ENCODE peak calls at places on chromosomes 16 and 17, in six cellular contexts. One of them, this sample, is unnamed.

GRCh38 chr16:86930663-86931062 is 352.3 kb downstream of the FOXL1 start:
- DNase-seq in AG04450: no peak
- DNase-seq in naive thymus-derived CD4-positive, alpha-beta T cell: no peak
- DNase-seq in endodermal cell: no peak
- DNase-seq in esophagus squamous epithelium: no peak
- DNase-seq in dorsolateral prefrontal cortex: no peak
- DNase-seq in this sample: no peak

GRCh38 chr17:15220785-15221184 is 44.3 kb downstream of the PMP22 start:
- DNase-seq in endodermal cell: no peak
- DNase-seq in naive thymus-derived CD4-positive, alpha-beta T cell: no peak
- DNase-seq in dorsolateral prefrontal cortex: no peak
- DNase-seq in esophagus squamous epithelium: no peak
- DNase-seq in AG04450: no peak
- DNase-seq in this sample: no peak

GRCh38 chr16:72467157-72467759 is 295.3 kb upstream of the PMFBP1 start:
- DNase-seq in AG04450: peak
- DNase-seq in naive thymus-derived CD4-positive, alpha-beta T cell: no peak
- DNase-seq in dorsolateral prefrontal cortex: no peak
- DNase-seq in endodermal cell: peak
- DNase-seq in esophagus squamous epithelium: no peak
- DNase-seq in this sample: no peak

GRCh38 chr16:29899516-29900101 is at the start of gene SEZ6L2:
- DNase-seq in esophagus squamous epithelium: no peak
- DNase-seq in endodermal cell: peak
- DNase-seq in AG04450: peak
- DNase-seq in naive thymus-derived CD4-positive, alpha-beta T cell: no peak
- DNase-seq in dorsolateral prefrontal cortex: peak
- DNase-seq in this sample: peak

GRCh38 chr17:48499248-48499647 is 31.6 kb downstream of the HOXB1 start:
- DNase-seq in endodermal cell: no peak
- DNase-seq in esophagus squamous epithelium: no peak
- DNase-seq in dorsolateral prefrontal cortex: no peak
- DNase-seq in naive thymus-derived CD4-positive, alpha-beta T cell: no peak
- DNase-seq in AG04450: no peak
- DNase-seq in this sample: no peak

GRCh38 chr16:14128097-14128496 is 57.0 kb downstream of the MRTFB start:
- DNase-seq in naive thymus-derived CD4-positive, alpha-beta T cell: no peak
- DNase-seq in endodermal cell: no peak
- DNase-seq in dorsolateral prefrontal cortex: no peak
- DNase-seq in esophagus squamous epithelium: no peak
- DNase-seq in AG04450: no peak
- DNase-seq in this sample: no peak

GRCh38 chr17:39753514-39754160 is 15.9 kb downstream of the GRB7 start:
- DNase-seq in esophagus squamous epithelium: no peak
- DNase-seq in endodermal cell: peak
- DNase-seq in dorsolateral prefrontal cortex: no peak
- DNase-seq in naive thymus-derived CD4-positive, alpha-beta T cell: no peak
- DNase-seq in AG04450: no peak
- DNase-seq in this sample: no peak

GRCh38 chr17:82900741-82901140 is 60.9 kb upstream of the ZNF750 start:
- DNase-seq in naive thymus-derived CD4-positive, alpha-beta T cell: no peak
- DNase-seq in esophagus squamous epithelium: no peak
- DNase-seq in endodermal cell: no peak
- DNase-seq in dorsolateral prefrontal cortex: no peak
- DNase-seq in AG04450: no peak
- DNase-seq in this sample: no peak

GRCh38 chr16:51971184-51971583 is 575.8 kb downstream of the TOX3 start:
- DNase-seq in AG04450: no peak
- DNase-seq in endodermal cell: peak
- DNase-seq in esophagus squamous epithelium: no peak
- DNase-seq in naive thymus-derived CD4-positive, alpha-beta T cell: no peak
- DNase-seq in dorsolateral prefrontal cortex: no peak
- DNase-seq in this sample: no peak

GRCh38 chr16:63904182-63904581 is 1217.7 kb downstream of the CDH11 start:
- DNase-seq in naive thymus-derived CD4-positive, alpha-beta T cell: no peak
- DNase-seq in AG04450: no peak
- DNase-seq in esophagus squamous epithelium: no peak
- DNase-seq in dorsolateral prefrontal cortex: no peak
- DNase-seq in endodermal cell: no peak
- DNase-seq in this sample: no peak

GRCh38 chr16:53291757-53292392 is 142.4 kb upstream of the RBL2 start:
- DNase-seq in esophagus squamous epithelium: no peak
- DNase-seq in AG04450: no peak
- DNase-seq in naive thymus-derived CD4-positive, alpha-beta T cell: no peak
- DNase-seq in endodermal cell: no peak
- DNase-seq in dorsolateral prefrontal cortex: no peak
- DNase-seq in this sample: no peak

GRCh38 chr16:66948034-66948821 is 12.8 kb upstream of the CES3 start:
- DNase-seq in endodermal cell: peak
- DNase-seq in dorsolateral prefrontal cortex: no peak
- DNase-seq in AG04450: no peak
- DNase-seq in naive thymus-derived CD4-positive, alpha-beta T cell: no peak
- DNase-seq in esophagus squamous epithelium: no peak
- DNase-seq in this sample: no peak
- H3K4me3 ChIP-seq in endodermal cell: no peak
- H3K4me3 ChIP-seq in dorsolateral prefrontal cortex: peak
- H3K4me3 ChIP-seq in AG04450: peak
- H3K4me3 ChIP-seq in naive thymus-derived CD4-positive, alpha-beta T cell: peak
- H3K4me3 ChIP-seq in esophagus squamous epithelium: peak
- H3K4me3 ChIP-seq in this sample: peak

DNA sequence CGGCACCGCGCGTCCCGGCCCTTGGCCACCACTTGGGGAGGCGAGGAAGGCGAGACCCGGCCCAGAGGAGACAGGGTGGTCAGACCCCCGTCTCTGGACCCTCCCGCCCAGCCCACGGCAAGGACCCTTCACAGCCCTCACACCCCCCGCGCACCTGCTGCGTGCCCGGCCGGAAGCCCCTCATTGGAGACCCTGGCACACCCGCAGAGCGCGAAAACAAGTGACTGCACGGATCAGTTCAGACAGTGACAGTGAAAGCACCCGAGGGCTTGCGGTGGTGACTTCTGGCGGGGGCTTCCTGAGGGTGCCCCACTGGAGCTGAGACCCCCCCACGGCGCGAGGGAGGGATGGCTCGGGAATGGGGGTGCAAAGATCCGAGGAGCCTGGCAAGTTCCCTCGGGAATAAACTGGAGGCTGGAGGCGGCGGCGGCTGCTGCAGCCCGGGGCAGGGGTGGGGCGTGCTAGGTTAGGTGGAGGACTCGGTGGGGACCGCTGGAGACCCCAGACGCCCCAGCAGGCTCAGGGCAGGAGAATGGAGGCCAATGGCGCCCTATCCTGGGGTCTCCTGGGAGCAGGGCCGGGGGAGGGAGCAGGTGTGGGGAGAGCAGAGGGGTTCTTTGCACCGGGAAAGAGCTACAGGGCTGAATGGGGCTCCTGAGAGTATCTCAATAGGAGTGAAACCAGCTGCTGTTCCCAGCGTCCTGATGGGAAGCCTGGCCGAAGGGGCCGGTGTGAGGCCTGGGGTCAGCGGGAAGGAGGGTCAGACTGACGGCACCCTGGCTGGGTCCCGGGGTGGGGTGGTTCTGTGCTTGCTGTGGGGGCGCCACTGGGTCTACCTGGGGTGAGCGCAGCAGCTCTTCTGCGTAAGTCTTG is 824 bp upstream of the FBXL16 start:
- DNase-seq in AG04450: no peak
- DNase-seq in naive thymus-derived CD4-positive, alpha-beta T cell: no peak
- DNase-seq in dorsolateral prefrontal cortex: no peak
- DNase-seq in esophagus squamous epithelium: no peak
- DNase-seq in endodermal cell: peak
- DNase-seq in this sample: no peak
- H3K4me3 ChIP-seq in AG04450: no peak
- H3K4me3 ChIP-seq in naive thymus-derived CD4-positive, alpha-beta T cell: no peak
- H3K4me3 ChIP-seq in dorsolateral prefrontal cortex: peak
- H3K4me3 ChIP-seq in esophagus squamous epithelium: no peak
- H3K4me3 ChIP-seq in endodermal cell: no peak
- H3K4me3 ChIP-seq in this sample: peak

DNA sequence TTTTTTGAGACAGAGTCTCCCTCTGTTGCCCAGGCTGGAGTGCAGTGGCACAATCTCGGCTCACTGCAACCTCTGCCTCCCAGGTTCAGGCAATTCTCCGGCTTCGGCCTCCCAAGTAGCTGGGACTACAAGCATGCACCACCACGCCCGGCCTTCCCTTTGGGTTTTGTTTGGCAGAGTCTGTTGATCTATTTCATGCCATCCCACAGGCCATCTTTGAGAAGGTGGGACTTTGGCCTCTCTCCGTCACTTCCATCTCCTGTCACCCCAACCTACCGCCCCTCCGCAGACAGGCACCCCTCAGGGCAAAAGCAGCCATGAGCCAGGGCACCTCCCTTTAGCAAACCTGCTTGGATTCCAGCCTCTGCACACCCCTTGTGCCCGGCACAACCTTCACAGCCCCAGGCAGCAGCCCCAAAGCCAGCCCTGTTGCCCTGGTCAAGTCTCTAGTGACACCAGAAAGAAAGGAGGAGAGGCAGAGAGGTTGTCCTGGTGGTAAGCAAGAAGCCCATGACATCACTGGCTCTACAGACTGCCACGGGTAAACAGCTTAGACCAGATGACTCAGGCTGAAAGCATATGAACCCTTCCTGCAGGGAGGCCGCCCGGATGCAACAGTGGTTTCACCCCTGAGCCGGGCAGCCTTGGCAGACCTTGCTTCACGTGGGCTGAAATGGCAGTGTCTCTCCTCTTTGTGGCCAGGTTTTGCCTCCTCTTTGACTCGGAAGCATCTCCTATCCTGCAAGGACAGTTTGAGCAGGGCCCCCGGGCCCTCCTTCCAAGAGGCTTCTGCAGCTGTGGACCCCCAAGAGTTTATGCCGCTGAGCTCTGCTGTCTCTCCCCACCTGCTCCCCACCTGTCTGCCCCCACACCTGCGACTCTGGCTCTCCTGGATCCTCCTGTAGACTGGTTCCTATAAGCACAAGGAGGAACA is 8.1 kb upstream of the TIMP2 start:
- DNase-seq in dorsolateral prefrontal cortex: no peak
- DNase-seq in esophagus squamous epithelium: no peak
- DNase-seq in endodermal cell: no peak
- DNase-seq in naive thymus-derived CD4-positive, alpha-beta T cell: no peak
- DNase-seq in AG04450: peak
- DNase-seq in this sample: peak
- H3K4me3 ChIP-seq in dorsolateral prefrontal cortex: no peak
- H3K4me3 ChIP-seq in esophagus squamous epithelium: no peak
- H3K4me3 ChIP-seq in endodermal cell: no peak
- H3K4me3 ChIP-seq in naive thymus-derived CD4-positive, alpha-beta T cell: no peak
- H3K4me3 ChIP-seq in AG04450: peak
- H3K4me3 ChIP-seq in this sample: peak

GRCh38 chr17:79620207-79621038 is 9.6 kb upstream of the RBFOX3 start:
- DNase-seq in esophagus squamous epithelium: no peak
- DNase-seq in naive thymus-derived CD4-positive, alpha-beta T cell: no peak
- DNase-seq in endodermal cell: peak
- DNase-seq in dorsolateral prefrontal cortex: peak
- DNase-seq in AG04450: no peak
- DNase-seq in this sample: no peak
- H3K4me3 ChIP-seq in esophagus squamous epithelium: no peak
- H3K4me3 ChIP-seq in naive thymus-derived CD4-positive, alpha-beta T cell: no peak
- H3K4me3 ChIP-seq in endodermal cell: no peak
- H3K4me3 ChIP-seq in dorsolateral prefrontal cortex: no peak
- H3K4me3 ChIP-seq in AG04450: no peak
- H3K4me3 ChIP-seq in this sample: no peak

GRCh38 chr17:61396586-61397085 is 3.0 kb upstream of the TBX2 start:
- DNase-seq in esophagus squamous epithelium: no peak
- DNase-seq in endodermal cell: no peak
- DNase-seq in AG04450: no peak
- DNase-seq in naive thymus-derived CD4-positive, alpha-beta T cell: no peak
- DNase-seq in dorsolateral prefrontal cortex: no peak
- DNase-seq in this sample: no peak

GRCh38 chr17:61393904-61394629 is 5.6 kb upstream of the TBX2 start:
- DNase-seq in naive thymus-derived CD4-positive, alpha-beta T cell: no peak
- DNase-seq in AG04450: no peak
- DNase-seq in dorsolateral prefrontal cortex: no peak
- DNase-seq in endodermal cell: peak
- DNase-seq in esophagus squamous epithelium: no peak
- DNase-seq in this sample: no peak

GRCh38 chr17:61395983-61396585 is 3.6 kb upstream of the TBX2 start:
- DNase-seq in AG04450: no peak
- DNase-seq in esophagus squamous epithelium: no peak
- DNase-seq in naive thymus-derived CD4-positive, alpha-beta T cell: no peak
- DNase-seq in endodermal cell: peak
- DNase-seq in dorsolateral prefrontal cortex: no peak
- DNase-seq in this sample: no peak

GRCh38 chr17:61394630-61395408 is 4.8 kb upstream of the TBX2 start:
- DNase-seq in naive thymus-derived CD4-positive, alpha-beta T cell: no peak
- DNase-seq in dorsolateral prefrontal cortex: no peak
- DNase-seq in esophagus squamous epithelium: no peak
- DNase-seq in AG04450: no peak
- DNase-seq in endodermal cell: no peak
- DNase-seq in this sample: no peak

GRCh38 chr17:61395409-61395982 is 4.1 kb upstream of the TBX2 start:
- DNase-seq in AG04450: no peak
- DNase-seq in dorsolateral prefrontal cortex: no peak
- DNase-seq in endodermal cell: peak
- DNase-seq in esophagus squamous epithelium: no peak
- DNase-seq in naive thymus-derived CD4-positive, alpha-beta T cell: no peak
- DNase-seq in this sample: no peak
- H3K4me3 ChIP-seq in AG04450: peak
- H3K4me3 ChIP-seq in dorsolateral prefrontal cortex: no peak
- H3K4me3 ChIP-seq in endodermal cell: no peak
- H3K4me3 ChIP-seq in esophagus squamous epithelium: no peak
- H3K4me3 ChIP-seq in naive thymus-derived CD4-positive, alpha-beta T cell: no peak
- H3K4me3 ChIP-seq in this sample: no peak

GRCh38 chr17:35539659-35540026 is 2.2 kb upstream of the SLFN12L start:
- DNase-seq in esophagus squamous epithelium: no peak
- DNase-seq in endodermal cell: no peak
- DNase-seq in dorsolateral prefrontal cortex: no peak
- DNase-seq in AG04450: no peak
- DNase-seq in naive thymus-derived CD4-positive, alpha-beta T cell: no peak
- DNase-seq in this sample: no peak

GRCh38 chr17:35534694-35535093 is 2.8 kb downstream of the SLFN12L start:
- DNase-seq in AG04450: no peak
- DNase-seq in naive thymus-derived CD4-positive, alpha-beta T cell: no peak
- DNase-seq in dorsolateral prefrontal cortex: no peak
- DNase-seq in esophagus squamous epithelium: no peak
- DNase-seq in endodermal cell: no peak
- DNase-seq in this sample: no peak

GRCh38 chr17:35537569-35538209 is at the start of gene SLFN12L:
- DNase-seq in dorsolateral prefrontal cortex: no peak
- DNase-seq in AG04450: no peak
- DNase-seq in endodermal cell: no peak
- DNase-seq in naive thymus-derived CD4-positive, alpha-beta T cell: peak
- DNase-seq in esophagus squamous epithelium: no peak
- DNase-seq in this sample: no peak

GRCh38 chr17:35540589-35541404 is 3.3 kb upstream of the SLFN12L start:
- DNase-seq in endodermal cell: no peak
- DNase-seq in esophagus squamous epithelium: peak
- DNase-seq in AG04450: no peak
- DNase-seq in naive thymus-derived CD4-positive, alpha-beta T cell: peak
- DNase-seq in dorsolateral prefrontal cortex: no peak
- DNase-seq in this sample: peak

GRCh38 chr17:35536664-35537160 is 766 bp downstream of the SLFN12L start:
- DNase-seq in AG04450: no peak
- DNase-seq in dorsolateral prefrontal cortex: no peak
- DNase-seq in esophagus squamous epithelium: no peak
- DNase-seq in naive thymus-derived CD4-positive, alpha-beta T cell: no peak
- DNase-seq in endodermal cell: no peak
- DNase-seq in this sample: no peak
- H3K4me3 ChIP-seq in AG04450: no peak
- H3K4me3 ChIP-seq in dorsolateral prefrontal cortex: no peak
- H3K4me3 ChIP-seq in esophagus squamous epithelium: no peak
- H3K4me3 ChIP-seq in naive thymus-derived CD4-positive, alpha-beta T cell: peak
- H3K4me3 ChIP-seq in endodermal cell: no peak
- H3K4me3 ChIP-seq in this sample: no peak